ENCODE peak calls at places on chromosomes 11 and 22, in ten cellular contexts. One of them, this sample, is unnamed.
A peak's percentile ranks its signal among the peaks of the same experiment; 100 is the strongest.

GRCh38 chr11:124115782-124116616 is 749 bp downstream of the VWA5A start:
- DNase-seq in NCI-H2081: no peak
- DNase-seq in activated CD4-positive, CD25-positive, alpha-beta regulatory T cell: no peak
- DNase-seq in non-pigmented ciliary epithelial cell: no peak
- DNase-seq in IMR-90: no peak
- DNase-seq in activated naive CD8-positive, alpha-beta T cell treated with anti-CD3 and anti-CD28 coated beads, Interleukin-2, amount 50 U/mL, for 24 hours: no peak
- DNase-seq in HFF-Myc: no peak
- DNase-seq in stimulated activated CD4-positive, alpha-beta T cell treated with anti-CD3 and anti-CD28 coated beads, Interleukin-4, amount 100 ng/mL, for 48 hours: no peak
- DNase-seq in amygdala: no peak
- DNase-seq in aorta: peak; percentile 54
- DNase-seq in this sample: no peak

GRCh38 chr22:48628891-48629559 is 1198.6 kb downstream of the BRD1 start:
- DNase-seq in NCI-H2081: no peak
- DNase-seq in activated CD4-positive, CD25-positive, alpha-beta regulatory T cell: no peak
- DNase-seq in non-pigmented ciliary epithelial cell: no peak
- DNase-seq in IMR-90: no peak
- DNase-seq in activated naive CD8-positive, alpha-beta T cell treated with anti-CD3 and anti-CD28 coated beads, Interleukin-2, amount 50 U/mL, for 24 hours: no peak
- DNase-seq in HFF-Myc: no peak
- DNase-seq in stimulated activated CD4-positive, alpha-beta T cell treated with anti-CD3 and anti-CD28 coated beads, Interleukin-4, amount 100 ng/mL, for 48 hours: no peak
- DNase-seq in amygdala: no peak
- DNase-seq in aorta: no peak
- DNase-seq in this sample: no peak

GRCh38 chr11:46649180-46649738 is 31.9 kb downstream of the ATG13 start:
- DNase-seq in NCI-H2081: no peak
- DNase-seq in activated CD4-positive, CD25-positive, alpha-beta regulatory T cell: no peak
- DNase-seq in non-pigmented ciliary epithelial cell: peak; percentile 96
- DNase-seq in IMR-90: peak; percentile 97
- DNase-seq in activated naive CD8-positive, alpha-beta T cell treated with anti-CD3 and anti-CD28 coated beads, Interleukin-2, amount 50 U/mL, for 24 hours: no peak
- DNase-seq in HFF-Myc: peak; percentile 77
- DNase-seq in stimulated activated CD4-positive, alpha-beta T cell treated with anti-CD3 and anti-CD28 coated beads, Interleukin-4, amount 100 ng/mL, for 48 hours: no peak
- DNase-seq in amygdala: peak; percentile 49
- DNase-seq in aorta: no peak
- DNase-seq in this sample: no peak

GRCh38 chr22:38412435-38413084 is 42.4 kb downstream of the KCNJ4 start:
- DNase-seq in NCI-H2081: no peak
- DNase-seq in activated CD4-positive, CD25-positive, alpha-beta regulatory T cell: peak; percentile 28
- DNase-seq in non-pigmented ciliary epithelial cell: no peak
- DNase-seq in IMR-90: no peak
- DNase-seq in activated naive CD8-positive, alpha-beta T cell treated with anti-CD3 and anti-CD28 coated beads, Interleukin-2, amount 50 U/mL, for 24 hours: peak; percentile 65
- DNase-seq in HFF-Myc: no peak
- DNase-seq in stimulated activated CD4-positive, alpha-beta T cell treated with anti-CD3 and anti-CD28 coated beads, Interleukin-4, amount 100 ng/mL, for 48 hours: peak; percentile 22
- DNase-seq in amygdala: no peak
- DNase-seq in aorta: no peak
- DNase-seq in this sample: no peak

GRCh38 chr22:26702906-26703830 is 45.8 kb downstream of the MIAT start:
- DNase-seq in NCI-H2081: no peak
- DNase-seq in activated CD4-positive, CD25-positive, alpha-beta regulatory T cell: no peak
- DNase-seq in non-pigmented ciliary epithelial cell: no peak
- DNase-seq in IMR-90: peak; percentile 90
- DNase-seq in activated naive CD8-positive, alpha-beta T cell treated with anti-CD3 and anti-CD28 coated beads, Interleukin-2, amount 50 U/mL, for 24 hours: no peak
- DNase-seq in HFF-Myc: no peak
- DNase-seq in stimulated activated CD4-positive, alpha-beta T cell treated with anti-CD3 and anti-CD28 coated beads, Interleukin-4, amount 100 ng/mL, for 48 hours: no peak
- DNase-seq in amygdala: no peak
- DNase-seq in aorta: no peak
- DNase-seq in this sample: no peak

GRCh38 chr22:44154431-44154942 is 26.2 kb upstream of the PARVG start:
- DNase-seq in NCI-H2081: no peak
- DNase-seq in activated CD4-positive, CD25-positive, alpha-beta regulatory T cell: no peak
- DNase-seq in non-pigmented ciliary epithelial cell: peak; percentile 55
- DNase-seq in IMR-90: peak; percentile 66
- DNase-seq in activated naive CD8-positive, alpha-beta T cell treated with anti-CD3 and anti-CD28 coated beads, Interleukin-2, amount 50 U/mL, for 24 hours: no peak
- DNase-seq in HFF-Myc: no peak
- DNase-seq in stimulated activated CD4-positive, alpha-beta T cell treated with anti-CD3 and anti-CD28 coated beads, Interleukin-4, amount 100 ng/mL, for 48 hours: no peak
- DNase-seq in amygdala: no peak
- DNase-seq in aorta: no peak
- DNase-seq in this sample: no peak

GRCh38 chr22:19065298-19065859 is 56.8 kb downstream of the DGCR2 start:
- DNase-seq in NCI-H2081: no peak
- DNase-seq in activated CD4-positive, CD25-positive, alpha-beta regulatory T cell: no peak
- DNase-seq in non-pigmented ciliary epithelial cell: no peak
- DNase-seq in IMR-90: no peak
- DNase-seq in activated naive CD8-positive, alpha-beta T cell treated with anti-CD3 and anti-CD28 coated beads, Interleukin-2, amount 50 U/mL, for 24 hours: no peak
- DNase-seq in HFF-Myc: no peak
- DNase-seq in stimulated activated CD4-positive, alpha-beta T cell treated with anti-CD3 and anti-CD28 coated beads, Interleukin-4, amount 100 ng/mL, for 48 hours: no peak
- DNase-seq in amygdala: no peak
- DNase-seq in aorta: no peak
- DNase-seq in this sample: no peak

GRCh38 chr11:126839496-126839895 is 161.1 kb downstream of the KIRREL3 start:
- DNase-seq in NCI-H2081: peak; percentile 17
- DNase-seq in activated CD4-positive, CD25-positive, alpha-beta regulatory T cell: no peak
- DNase-seq in non-pigmented ciliary epithelial cell: no peak
- DNase-seq in IMR-90: no peak
- DNase-seq in activated naive CD8-positive, alpha-beta T cell treated with anti-CD3 and anti-CD28 coated beads, Interleukin-2, amount 50 U/mL, for 24 hours: no peak
- DNase-seq in HFF-Myc: no peak
- DNase-seq in stimulated activated CD4-positive, alpha-beta T cell treated with anti-CD3 and anti-CD28 coated beads, Interleukin-4, amount 100 ng/mL, for 48 hours: no peak
- DNase-seq in amygdala: no peak
- DNase-seq in aorta: no peak
- DNase-seq in this sample: no peak

GRCh38 chr11:70183483-70184176 is 19.5 kb upstream of the FADD start:
- DNase-seq in NCI-H2081: no peak
- DNase-seq in activated CD4-positive, CD25-positive, alpha-beta regulatory T cell: no peak
- DNase-seq in non-pigmented ciliary epithelial cell: no peak
- DNase-seq in IMR-90: no peak
- DNase-seq in activated naive CD8-positive, alpha-beta T cell treated with anti-CD3 and anti-CD28 coated beads, Interleukin-2, amount 50 U/mL, for 24 hours: no peak
- DNase-seq in HFF-Myc: no peak
- DNase-seq in stimulated activated CD4-positive, alpha-beta T cell treated with anti-CD3 and anti-CD28 coated beads, Interleukin-4, amount 100 ng/mL, for 48 hours: no peak
- DNase-seq in amygdala: no peak
- DNase-seq in aorta: no peak
- DNase-seq in this sample: no peak

GRCh38 chr11:36257351-36257750 is 31.9 kb downstream of the COMMD9 start:
- DNase-seq in NCI-H2081: no peak
- DNase-seq in activated CD4-positive, CD25-positive, alpha-beta regulatory T cell: no peak
- DNase-seq in non-pigmented ciliary epithelial cell: no peak
- DNase-seq in IMR-90: peak; percentile 54
- DNase-seq in activated naive CD8-positive, alpha-beta T cell treated with anti-CD3 and anti-CD28 coated beads, Interleukin-2, amount 50 U/mL, for 24 hours: no peak
- DNase-seq in HFF-Myc: no peak
- DNase-seq in stimulated activated CD4-positive, alpha-beta T cell treated with anti-CD3 and anti-CD28 coated beads, Interleukin-4, amount 100 ng/mL, for 48 hours: no peak
- DNase-seq in amygdala: no peak
- DNase-seq in aorta: no peak
- DNase-seq in this sample: no peak

GRCh38 chr11:6646040-6646439 is 9.6 kb downstream of the DCHS1 start:
- DNase-seq in NCI-H2081: no peak
- DNase-seq in activated CD4-positive, CD25-positive, alpha-beta regulatory T cell: no peak
- DNase-seq in non-pigmented ciliary epithelial cell: peak; percentile 8
- DNase-seq in IMR-90: peak; percentile 80
- DNase-seq in activated naive CD8-positive, alpha-beta T cell treated with anti-CD3 and anti-CD28 coated beads, Interleukin-2, amount 50 U/mL, for 24 hours: peak; percentile 28
- DNase-seq in HFF-Myc: no peak
- DNase-seq in stimulated activated CD4-positive, alpha-beta T cell treated with anti-CD3 and anti-CD28 coated beads, Interleukin-4, amount 100 ng/mL, for 48 hours: no peak
- DNase-seq in amygdala: no peak
- DNase-seq in aorta: peak; percentile 90
- DNase-seq in this sample: no peak

GRCh38 chr11:898540-899190 is 11.9 kb downstream of the CHID1 start:
- DNase-seq in NCI-H2081: no peak
- DNase-seq in activated CD4-positive, CD25-positive, alpha-beta regulatory T cell: no peak
- DNase-seq in non-pigmented ciliary epithelial cell: no peak
- DNase-seq in IMR-90: no peak
- DNase-seq in activated naive CD8-positive, alpha-beta T cell treated with anti-CD3 and anti-CD28 coated beads, Interleukin-2, amount 50 U/mL, for 24 hours: no peak
- DNase-seq in HFF-Myc: no peak
- DNase-seq in stimulated activated CD4-positive, alpha-beta T cell treated with anti-CD3 and anti-CD28 coated beads, Interleukin-4, amount 100 ng/mL, for 48 hours: no peak
- DNase-seq in amygdala: no peak
- DNase-seq in aorta: no peak
- DNase-seq in this sample: no peak

GRCh38 chr11:130145975-130146776 is 13.4 kb upstream of the ST14 start:
- DNase-seq in NCI-H2081: no peak
- DNase-seq in activated CD4-positive, CD25-positive, alpha-beta regulatory T cell: no peak
- DNase-seq in non-pigmented ciliary epithelial cell: no peak
- DNase-seq in IMR-90: no peak
- DNase-seq in activated naive CD8-positive, alpha-beta T cell treated with anti-CD3 and anti-CD28 coated beads, Interleukin-2, amount 50 U/mL, for 24 hours: no peak
- DNase-seq in HFF-Myc: no peak
- DNase-seq in stimulated activated CD4-positive, alpha-beta T cell treated with anti-CD3 and anti-CD28 coated beads, Interleukin-4, amount 100 ng/mL, for 48 hours: no peak
- DNase-seq in amygdala: no peak
- DNase-seq in aorta: no peak
- DNase-seq in this sample: peak; percentile 14

GRCh38 chr11:103842795-103843194 is 193.6 kb upstream of the DDI1 start:
- DNase-seq in NCI-H2081: no peak
- DNase-seq in activated CD4-positive, CD25-positive, alpha-beta regulatory T cell: no peak
- DNase-seq in non-pigmented ciliary epithelial cell: peak; percentile 37
- DNase-seq in IMR-90: peak; percentile 94
- DNase-seq in activated naive CD8-positive, alpha-beta T cell treated with anti-CD3 and anti-CD28 coated beads, Interleukin-2, amount 50 U/mL, for 24 hours: no peak
- DNase-seq in HFF-Myc: peak; percentile 81
- DNase-seq in stimulated activated CD4-positive, alpha-beta T cell treated with anti-CD3 and anti-CD28 coated beads, Interleukin-4, amount 100 ng/mL, for 48 hours: no peak
- DNase-seq in amygdala: no peak
- DNase-seq in aorta: no peak
- DNase-seq in this sample: no peak

GRCh38 chr11:47495856-47496217 is 46.9 kb upstream of the RAPSN start:
- DNase-seq in NCI-H2081: no peak
- DNase-seq in activated CD4-positive, CD25-positive, alpha-beta regulatory T cell: no peak
- DNase-seq in non-pigmented ciliary epithelial cell: no peak
- DNase-seq in IMR-90: no peak
- DNase-seq in activated naive CD8-positive, alpha-beta T cell treated with anti-CD3 and anti-CD28 coated beads, Interleukin-2, amount 50 U/mL, for 24 hours: no peak
- DNase-seq in HFF-Myc: no peak
- DNase-seq in stimulated activated CD4-positive, alpha-beta T cell treated with anti-CD3 and anti-CD28 coated beads, Interleukin-4, amount 100 ng/mL, for 48 hours: no peak
- DNase-seq in amygdala: no peak
- DNase-seq in aorta: no peak
- DNase-seq in this sample: no peak

GRCh38 chr11:75790986-75791385 is 22.4 kb downstream of the DGAT2 start:
- DNase-seq in NCI-H2081: no peak
- DNase-seq in activated CD4-positive, CD25-positive, alpha-beta regulatory T cell: no peak
- DNase-seq in non-pigmented ciliary epithelial cell: no peak
- DNase-seq in IMR-90: no peak
- DNase-seq in activated naive CD8-positive, alpha-beta T cell treated with anti-CD3 and anti-CD28 coated beads, Interleukin-2, amount 50 U/mL, for 24 hours: no peak
- DNase-seq in HFF-Myc: no peak
- DNase-seq in stimulated activated CD4-positive, alpha-beta T cell treated with anti-CD3 and anti-CD28 coated beads, Interleukin-4, amount 100 ng/mL, for 48 hours: no peak
- DNase-seq in amygdala: no peak
- DNase-seq in aorta: no peak
- DNase-seq in this sample: no peak

GRCh38 chr11:44596541-44597276 is 31.2 kb downstream of the CD82 start:
- DNase-seq in NCI-H2081: no peak
- DNase-seq in activated CD4-positive, CD25-positive, alpha-beta regulatory T cell: no peak
- DNase-seq in non-pigmented ciliary epithelial cell: no peak
- DNase-seq in IMR-90: no peak
- DNase-seq in activated naive CD8-positive, alpha-beta T cell treated with anti-CD3 and anti-CD28 coated beads, Interleukin-2, amount 50 U/mL, for 24 hours: peak; percentile 74
- DNase-seq in HFF-Myc: no peak
- DNase-seq in stimulated activated CD4-positive, alpha-beta T cell treated with anti-CD3 and anti-CD28 coated beads, Interleukin-4, amount 100 ng/mL, for 48 hours: peak; percentile 58
- DNase-seq in amygdala: no peak
- DNase-seq in aorta: no peak
- DNase-seq in this sample: peak; percentile 69

GRCh38 chr11:131999955-132000354 is 629.5 kb downstream of the NTM start:
- DNase-seq in NCI-H2081: no peak
- DNase-seq in activated CD4-positive, CD25-positive, alpha-beta regulatory T cell: no peak
- DNase-seq in non-pigmented ciliary epithelial cell: no peak
- DNase-seq in IMR-90: no peak
- DNase-seq in activated naive CD8-positive, alpha-beta T cell treated with anti-CD3 and anti-CD28 coated beads, Interleukin-2, amount 50 U/mL, for 24 hours: no peak
- DNase-seq in HFF-Myc: no peak
- DNase-seq in stimulated activated CD4-positive, alpha-beta T cell treated with anti-CD3 and anti-CD28 coated beads, Interleukin-4, amount 100 ng/mL, for 48 hours: no peak
- DNase-seq in amygdala: no peak
- DNase-seq in aorta: no peak
- DNase-seq in this sample: no peak

GRCh38 chr11:57387284-57388030 is 3.0 kb downstream of the PRG2 start:
- DNase-seq in NCI-H2081: no peak
- DNase-seq in activated CD4-positive, CD25-positive, alpha-beta regulatory T cell: no peak
- DNase-seq in non-pigmented ciliary epithelial cell: no peak
- DNase-seq in IMR-90: no peak
- DNase-seq in activated naive CD8-positive, alpha-beta T cell treated with anti-CD3 and anti-CD28 coated beads, Interleukin-2, amount 50 U/mL, for 24 hours: no peak
- DNase-seq in HFF-Myc: no peak
- DNase-seq in stimulated activated CD4-positive, alpha-beta T cell treated with anti-CD3 and anti-CD28 coated beads, Interleukin-4, amount 100 ng/mL, for 48 hours: no peak
- DNase-seq in amygdala: no peak
- DNase-seq in aorta: no peak
- DNase-seq in this sample: no peak

GRCh38 chr11:124837491-124837856 is 27.8 kb upstream of the ROBO3 start:
- DNase-seq in NCI-H2081: peak; percentile 45
- DNase-seq in activated CD4-positive, CD25-positive, alpha-beta regulatory T cell: no peak
- DNase-seq in non-pigmented ciliary epithelial cell: peak; percentile 89
- DNase-seq in IMR-90: peak; percentile 90
- DNase-seq in activated naive CD8-positive, alpha-beta T cell treated with anti-CD3 and anti-CD28 coated beads, Interleukin-2, amount 50 U/mL, for 24 hours: no peak
- DNase-seq in HFF-Myc: peak; percentile 64
- DNase-seq in stimulated activated CD4-positive, alpha-beta T cell treated with anti-CD3 and anti-CD28 coated beads, Interleukin-4, amount 100 ng/mL, for 48 hours: no peak
- DNase-seq in amygdala: no peak
- DNase-seq in aorta: no peak
- DNase-seq in this sample: no peak

GRCh38 chr22:30947163-30947820 is 21.3 kb downstream of the MORC2 start:
- DNase-seq in NCI-H2081: peak; percentile 67
- DNase-seq in activated CD4-positive, CD25-positive, alpha-beta regulatory T cell: no peak
- DNase-seq in non-pigmented ciliary epithelial cell: no peak
- DNase-seq in IMR-90: no peak
- DNase-seq in activated naive CD8-positive, alpha-beta T cell treated with anti-CD3 and anti-CD28 coated beads, Interleukin-2, amount 50 U/mL, for 24 hours: no peak
- DNase-seq in HFF-Myc: no peak
- DNase-seq in stimulated activated CD4-positive, alpha-beta T cell treated with anti-CD3 and anti-CD28 coated beads, Interleukin-4, amount 100 ng/mL, for 48 hours: no peak
- DNase-seq in amygdala: peak; percentile 21
- DNase-seq in aorta: peak; percentile 73
- DNase-seq in this sample: no peak

GRCh38 chr11:44886765-44887164 is 63.9 kb downstream of the TP53I11 start:
- DNase-seq in NCI-H2081: no peak
- DNase-seq in activated CD4-positive, CD25-positive, alpha-beta regulatory T cell: no peak
- DNase-seq in non-pigmented ciliary epithelial cell: no peak
- DNase-seq in IMR-90: peak; percentile 86
- DNase-seq in activated naive CD8-positive, alpha-beta T cell treated with anti-CD3 and anti-CD28 coated beads, Interleukin-2, amount 50 U/mL, for 24 hours: no peak
- DNase-seq in HFF-Myc: no peak
- DNase-seq in stimulated activated CD4-positive, alpha-beta T cell treated with anti-CD3 and anti-CD28 coated beads, Interleukin-4, amount 100 ng/mL, for 48 hours: no peak
- DNase-seq in amygdala: no peak
- DNase-seq in aorta: no peak
- DNase-seq in this sample: no peak

GRCh38 chr11:25159341-25159740 is 662.5 kb downstream of the LUZP2 start:
- DNase-seq in NCI-H2081: no peak
- DNase-seq in activated CD4-positive, CD25-positive, alpha-beta regulatory T cell: no peak
- DNase-seq in non-pigmented ciliary epithelial cell: no peak
- DNase-seq in IMR-90: peak; percentile 30
- DNase-seq in activated naive CD8-positive, alpha-beta T cell treated with anti-CD3 and anti-CD28 coated beads, Interleukin-2, amount 50 U/mL, for 24 hours: no peak
- DNase-seq in HFF-Myc: no peak
- DNase-seq in stimulated activated CD4-positive, alpha-beta T cell treated with anti-CD3 and anti-CD28 coated beads, Interleukin-4, amount 100 ng/mL, for 48 hours: no peak
- DNase-seq in amygdala: no peak
- DNase-seq in aorta: no peak
- DNase-seq in this sample: no peak

GRCh38 chr11:111064118-111064517 is 181.4 kb upstream of the POU2AF2 start:
- DNase-seq in NCI-H2081: no peak
- DNase-seq in activated CD4-positive, CD25-positive, alpha-beta regulatory T cell: no peak
- DNase-seq in non-pigmented ciliary epithelial cell: peak; percentile 41
- DNase-seq in IMR-90: peak; percentile 92
- DNase-seq in activated naive CD8-positive, alpha-beta T cell treated with anti-CD3 and anti-CD28 coated beads, Interleukin-2, amount 50 U/mL, for 24 hours: no peak
- DNase-seq in HFF-Myc: no peak
- DNase-seq in stimulated activated CD4-positive, alpha-beta T cell treated with anti-CD3 and anti-CD28 coated beads, Interleukin-4, amount 100 ng/mL, for 48 hours: no peak
- DNase-seq in amygdala: no peak
- DNase-seq in aorta: no peak
- DNase-seq in this sample: no peak

GRCh38 chr11:108901359-108901758 is 236.5 kb downstream of the DDX10 start:
- DNase-seq in NCI-H2081: no peak
- DNase-seq in activated CD4-positive, CD25-positive, alpha-beta regulatory T cell: no peak
- DNase-seq in non-pigmented ciliary epithelial cell: no peak
- DNase-seq in IMR-90: peak; percentile 31
- DNase-seq in activated naive CD8-positive, alpha-beta T cell treated with anti-CD3 and anti-CD28 coated beads, Interleukin-2, amount 50 U/mL, for 24 hours: no peak
- DNase-seq in HFF-Myc: no peak
- DNase-seq in stimulated activated CD4-positive, alpha-beta T cell treated with anti-CD3 and anti-CD28 coated beads, Interleukin-4, amount 100 ng/mL, for 48 hours: no peak
- DNase-seq in amygdala: no peak
- DNase-seq in aorta: no peak
- DNase-seq in this sample: no peak

GRCh38 chr11:46446343-46446751 is 54.8 kb upstream of the CHRM4 start:
- DNase-seq in NCI-H2081: peak; percentile 53
- DNase-seq in activated CD4-positive, CD25-positive, alpha-beta regulatory T cell: no peak
- DNase-seq in non-pigmented ciliary epithelial cell: no peak
- DNase-seq in IMR-90: peak; percentile 52
- DNase-seq in activated naive CD8-positive, alpha-beta T cell treated with anti-CD3 and anti-CD28 coated beads, Interleukin-2, amount 50 U/mL, for 24 hours: no peak
- DNase-seq in HFF-Myc: no peak
- DNase-seq in stimulated activated CD4-positive, alpha-beta T cell treated with anti-CD3 and anti-CD28 coated beads, Interleukin-4, amount 100 ng/mL, for 48 hours: no peak
- DNase-seq in amygdala: no peak
- DNase-seq in aorta: no peak
- DNase-seq in this sample: no peak

GRCh38 chr22:38755155-38755910 is 465 bp downstream of the SUN2 start:
- DNase-seq in NCI-H2081: peak; percentile 9
- DNase-seq in activated CD4-positive, CD25-positive, alpha-beta regulatory T cell: peak; percentile 19
- DNase-seq in non-pigmented ciliary epithelial cell: no peak
- DNase-seq in IMR-90: peak; percentile 48
- DNase-seq in activated naive CD8-positive, alpha-beta T cell treated with anti-CD3 and anti-CD28 coated beads, Interleukin-2, amount 50 U/mL, for 24 hours: peak; percentile 68
- DNase-seq in HFF-Myc: no peak
- DNase-seq in stimulated activated CD4-positive, alpha-beta T cell treated with anti-CD3 and anti-CD28 coated beads, Interleukin-4, amount 100 ng/mL, for 48 hours: peak; percentile 33
- DNase-seq in amygdala: peak; percentile 71
- DNase-seq in aorta: peak; percentile 96
- DNase-seq in this sample: peak; percentile 45

GRCh38 chr22:47248925-47249324 is 486.5 kb downstream of the TBC1D22A start:
- DNase-seq in NCI-H2081: no peak
- DNase-seq in activated CD4-positive, CD25-positive, alpha-beta regulatory T cell: no peak
- DNase-seq in non-pigmented ciliary epithelial cell: no peak
- DNase-seq in IMR-90: no peak
- DNase-seq in activated naive CD8-positive, alpha-beta T cell treated with anti-CD3 and anti-CD28 coated beads, Interleukin-2, amount 50 U/mL, for 24 hours: no peak
- DNase-seq in HFF-Myc: no peak
- DNase-seq in stimulated activated CD4-positive, alpha-beta T cell treated with anti-CD3 and anti-CD28 coated beads, Interleukin-4, amount 100 ng/mL, for 48 hours: no peak
- DNase-seq in amygdala: no peak
- DNase-seq in aorta: no peak
- DNase-seq in this sample: no peak